ENCODE peak calls at places on chromosomes 3 and 15, in five cellular contexts. O, C, E, Y and T are unnamed samples. For H3K4me1, the result is how much of the 10 kb centered on the place peaks cover.

GRCh38 chr3:60636846-60637245 is 614.4 kb downstream of the FHIT start:
- DNase-seq in Y (no peak), O (no peak), C (no peak), E (no peak), T (peak)

GRCh38 chr15:85587707-85588441 is 206.9 kb downstream of the KLHL25 start:
- DNase-seq in E (no peak), Y (no peak), C (no peak), O (no peak), T (no peak)

GRCh38 chr3:81684739-81685395 is 76.6 kb downstream of the GBE1 start:
- DNase-seq in C (peak), Y (no peak), E (peak), O (no peak), T (no peak)

GRCh38 chr3:146625117-146625775 is 20.1 kb upstream of the PLSCR5 start:
- DNase-seq in E (no peak), Y (no peak), C (no peak), O (no peak), T (no peak)

GRCh38 chr3:100600181-100601042 is 9.0 kb upstream of the ADGRG7 start:
- DNase-seq in E (no peak), C (no peak), Y (no peak), O (peak), T (no peak)

GRCh38 chr3:47414161-47414564 is 33.3 kb downstream of the PTPN23 start:
- DNase-seq in Y (no peak), O (no peak), E (peak), C (peak), T (no peak)

GRCh38 chr3:86914651-86915050 is 76.3 kb downstream of the VGLL3 start:
- DNase-seq in C (no peak), E (no peak), O (no peak), Y (no peak), T (no peak)

GRCh38 chr3:124686028-124686670 is 44.1 kb upstream of the UMPS start:
- DNase-seq in Y (no peak), E (no peak), C (no peak), O (no peak), T (no peak)

GRCh38 chr3:12370758-12371157 is 81.9 kb downstream of the PPARG start:
- DNase-seq in E (no peak), C (peak), O (no peak), Y (no peak), T (peak)

GRCh38 chr3:195405646-195406045 is 37.2 kb downstream of the ACAP2 start:
- DNase-seq in Y (no peak), E (no peak), C (no peak), O (no peak), T (no peak)

GRCh38 chr15:40235201-40235890 is 3.5 kb upstream of the PAK6 start:
- DNase-seq in O (no peak), C (no peak), E (peak), Y (peak), T (peak)

GRCh38 chr3:151293127-151293526 is 14.8 kb upstream of the P2RY14 start:
- DNase-seq in Y (no peak), C (no peak), O (no peak), E (no peak), T (no peak)

GRCh38 chr15:88882745-88883144 is 12.6 kb downstream of the HAPLN3 start:
- DNase-seq in Y (no peak), E (no peak), O (no peak), C (no peak), T (no peak)

GRCh38 chr15:100515758-100516157 is 13.0 kb downstream of the CERS3 start:
- DNase-seq in O (no peak), E (no peak), Y (no peak), C (no peak), T (no peak)

GRCh38 chr15:101651753-101652097 is 456 bp downstream of the TM2D3 start:
- DNase-seq in E (no peak), O (no peak), C (peak), Y (no peak), T (peak)

GRCh38 chr15:66369773-66370651 is 13.5 kb upstream of the TIPIN start:
- DNase-seq in C (no peak), E (peak), Y (no peak), O (peak), T (peak)

GRCh38 chr3:133998691-133999241 is 31.0 kb downstream of the SLCO2A1 start:
- DNase-seq in Y (no peak), C (no peak), E (no peak), O (no peak), T (no peak)

GRCh38 chr3:111324645-111325044 is 217.4 kb upstream of the CD96 start:
- DNase-seq in O (no peak), C (no peak), E (no peak), Y (no peak), T (no peak)

GRCh38 chr3:141407043-141407442 is 38.7 kb downstream of the ZBTB38 start:
- DNase-seq in O (no peak), Y (no peak), E (no peak), C (no peak), T (no peak)
- TF ChIP-seq CREB1 in O (no peak), Y (no peak), E (no peak), C (no peak), T (no peak)

DNA sequence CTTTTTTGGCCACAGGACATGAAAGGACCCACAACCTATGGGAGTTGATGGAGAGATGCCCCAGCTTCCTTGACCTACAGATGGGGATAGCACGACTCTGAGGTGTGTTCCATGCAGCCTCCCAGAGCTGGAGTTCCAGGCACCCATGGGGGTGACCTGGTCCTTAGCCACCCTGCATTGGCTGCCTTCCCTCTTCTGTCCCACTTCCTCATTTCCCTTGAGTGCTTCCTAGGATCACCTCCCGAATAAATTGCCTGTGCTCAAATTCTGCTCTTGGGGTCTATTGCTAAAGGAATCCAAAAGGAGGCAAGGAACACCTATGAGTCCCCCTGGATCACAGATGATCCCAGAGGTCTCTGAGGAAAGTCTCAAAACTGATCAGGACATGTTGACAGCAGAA is 24.7 kb upstream of the VIPR1 start:
- DNase-seq in O (no peak), E (no peak), Y (no peak), C (no peak), T (no peak)
- H3K27ac ChIP-seq in O (no peak), E (no peak), Y (no peak), C (no peak), T (no peak)

GRCh38 chr3:188165596-188165995 is 11.6 kb downstream of the LPP start:
- DNase-seq in Y (peak), E (no peak), O (no peak), C (no peak), T (no peak)
- H3K4me1 ChIP-seq in Y (under half), E (under half), O (under half), C (half or more), T (under half)

GRCh38 chr15:74402337-74402839 is 31.4 kb downstream of the SEMA7A start:
- DNase-seq in O (no peak), C (no peak), Y (no peak), E (no peak), T (no peak)

GRCh38 chr15:74399511-74400312 is 32.3 kb upstream of the CYP11A1 start:
- DNase-seq in O (no peak), E (no peak), Y (no peak), C (no peak), T (no peak)

GRCh38 chr15:74400313-74400850 is 32.9 kb upstream of the CYP11A1 start:
- DNase-seq in E (no peak), Y (no peak), O (no peak), C (no peak), T (no peak)

GRCh38 chr15:74402873-74403589 is 30.7 kb downstream of the SEMA7A start:
- DNase-seq in O (peak), Y (no peak), E (no peak), C (no peak), T (no peak)

GRCh38 chr15:74400915-74401757 is 32.6 kb downstream of the SEMA7A start:
- DNase-seq in C (no peak), E (no peak), Y (no peak), O (peak), T (no peak)
- TF ChIP-seq CREB1 in C (no peak), E (no peak), Y (no peak), O (no peak), T (no peak)